ENCODE peak calls at places on chromosomes 6 and 20, in five cellular contexts. One of them, this sample, is unnamed.

GRCh38 chr6:112562348-112563220 is 215.5 kb downstream of the RFPL4B start:
- DNase-seq in neural progenitor cell: no peak
- DNase-seq in activated B cell treated with CpG ODN at 0.5 μM for 24 hours: no peak
- DNase-seq in WERI-Rb-1: no peak
- DNase-seq in heart left ventricle: no peak
- DNase-seq in this sample: no peak

GRCh38 chr6:24332306-24332705 is 25.6 kb downstream of the DCDC2 start:
- DNase-seq in neural progenitor cell: no peak
- DNase-seq in activated B cell treated with CpG ODN at 0.5 μM for 24 hours: no peak
- DNase-seq in WERI-Rb-1: no peak
- DNase-seq in heart left ventricle: no peak
- DNase-seq in this sample: no peak

GRCh38 chr6:12354499-12354898 is 64.3 kb downstream of the EDN1 start:
- DNase-seq in neural progenitor cell: peak
- DNase-seq in activated B cell treated with CpG ODN at 0.5 μM for 24 hours: no peak
- DNase-seq in WERI-Rb-1: no peak
- DNase-seq in heart left ventricle: peak
- DNase-seq in this sample: no peak

GRCh38 chr6:110180228-110181008 is at the start of gene CDC40:
- DNase-seq in neural progenitor cell: peak
- DNase-seq in activated B cell treated with CpG ODN at 0.5 μM for 24 hours: peak
- DNase-seq in WERI-Rb-1: peak
- DNase-seq in heart left ventricle: peak
- DNase-seq in this sample: peak

GRCh38 chr20:44695295-44696230 is 19.6 kb upstream of the CCN5 start:
- DNase-seq in neural progenitor cell: no peak
- DNase-seq in activated B cell treated with CpG ODN at 0.5 μM for 24 hours: no peak
- DNase-seq in WERI-Rb-1: peak
- DNase-seq in heart left ventricle: no peak
- DNase-seq in this sample: no peak

GRCh38 chr20:36074983-36075382 is 79.6 kb upstream of the EPB41L1 start:
- DNase-seq in neural progenitor cell: no peak
- DNase-seq in activated B cell treated with CpG ODN at 0.5 μM for 24 hours: no peak
- DNase-seq in WERI-Rb-1: no peak
- DNase-seq in heart left ventricle: no peak
- DNase-seq in this sample: no peak

GRCh38 chr20:38554986-38555385 is 26.0 kb upstream of the ADIG start:
- DNase-seq in neural progenitor cell: no peak
- DNase-seq in activated B cell treated with CpG ODN at 0.5 μM for 24 hours: no peak
- DNase-seq in WERI-Rb-1: no peak
- DNase-seq in heart left ventricle: no peak
- DNase-seq in this sample: no peak

GRCh38 chr6:140437619-140438345 is 1063.3 kb upstream of the CITED2 start:
- DNase-seq in neural progenitor cell: no peak
- DNase-seq in activated B cell treated with CpG ODN at 0.5 μM for 24 hours: no peak
- DNase-seq in WERI-Rb-1: no peak
- DNase-seq in heart left ventricle: no peak
- DNase-seq in this sample: no peak

GRCh38 chr6:113596907-113597583 is 260.1 kb upstream of the MARCKS start:
- DNase-seq in neural progenitor cell: no peak
- DNase-seq in activated B cell treated with CpG ODN at 0.5 μM for 24 hours: no peak
- DNase-seq in WERI-Rb-1: no peak
- DNase-seq in heart left ventricle: peak
- DNase-seq in this sample: no peak

DNA sequence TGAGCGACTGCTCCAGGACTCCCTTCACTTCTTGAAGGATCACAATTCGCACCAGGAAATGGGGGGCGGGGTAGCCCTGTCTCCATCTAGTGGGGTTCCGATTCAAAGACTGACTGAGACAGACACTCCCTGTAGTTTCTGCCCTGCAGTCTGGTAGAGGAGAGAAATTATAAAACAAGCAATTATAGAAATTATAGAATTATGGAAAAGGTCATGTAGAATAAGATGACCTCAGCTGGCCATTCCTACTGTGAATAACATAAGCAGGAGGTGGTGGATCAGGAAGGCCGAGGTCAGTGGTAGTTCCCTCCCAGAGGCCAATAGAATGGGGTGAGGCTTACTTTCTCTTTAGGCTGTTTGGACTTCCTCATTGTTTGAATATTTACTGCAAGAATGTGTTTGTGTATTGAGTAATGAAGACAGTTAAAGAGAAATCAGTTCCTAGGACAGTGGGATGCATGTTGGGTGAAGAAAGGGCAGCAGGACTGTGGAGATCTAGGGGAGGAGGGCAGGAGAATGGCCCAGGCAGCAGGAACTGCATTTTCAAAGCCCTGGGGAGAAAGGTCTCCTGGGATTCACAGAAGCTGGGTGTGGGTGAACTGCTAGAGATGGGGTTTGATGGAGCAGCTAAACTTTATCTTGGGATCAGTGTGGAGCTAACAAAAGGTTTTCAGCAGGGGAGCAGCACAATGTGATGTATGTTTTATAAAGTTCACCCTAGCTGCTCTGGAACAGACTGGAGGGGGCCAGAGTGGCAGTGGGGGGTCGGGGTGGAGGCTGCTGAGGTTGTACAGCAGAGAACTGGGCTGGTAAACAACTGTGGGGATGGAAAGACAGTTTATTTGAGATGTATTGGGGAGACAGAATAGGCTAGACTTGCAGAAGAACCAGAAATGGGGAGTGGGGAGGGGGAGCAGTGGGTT is 2.1 kb downstream of the ZNF341 start:
- DNase-seq in neural progenitor cell: no peak
- DNase-seq in activated B cell treated with CpG ODN at 0.5 μM for 24 hours: peak
- DNase-seq in WERI-Rb-1: no peak
- DNase-seq in heart left ventricle: no peak
- DNase-seq in this sample: no peak
- TF ChIP-seq CTCF in neural progenitor cell: no peak
- TF ChIP-seq CTCF in activated B cell treated with CpG ODN at 0.5 μM for 24 hours: no peak
- TF ChIP-seq CTCF in WERI-Rb-1: no peak
- TF ChIP-seq CTCF in heart left ventricle: no peak
- TF ChIP-seq CTCF in this sample: no peak

GRCh38 chr6:56845027-56845426 is 109.9 kb upstream of the BEND6 start:
- DNase-seq in neural progenitor cell: no peak
- DNase-seq in activated B cell treated with CpG ODN at 0.5 μM for 24 hours: no peak
- DNase-seq in WERI-Rb-1: no peak
- DNase-seq in heart left ventricle: no peak
- DNase-seq in this sample: no peak

GRCh38 chr6:56841751-56842150 is 113.2 kb upstream of the BEND6 start:
- DNase-seq in neural progenitor cell: no peak
- DNase-seq in activated B cell treated with CpG ODN at 0.5 μM for 24 hours: no peak
- DNase-seq in WERI-Rb-1: no peak
- DNase-seq in heart left ventricle: no peak
- DNase-seq in this sample: no peak

GRCh38 chr6:56842602-56843475 is 112.1 kb upstream of the BEND6 start:
- DNase-seq in neural progenitor cell: no peak
- DNase-seq in activated B cell treated with CpG ODN at 0.5 μM for 24 hours: no peak
- DNase-seq in WERI-Rb-1: peak
- DNase-seq in heart left ventricle: peak
- DNase-seq in this sample: no peak

GRCh38 chr6:56841372-56841749 is 113.5 kb upstream of the BEND6 start:
- DNase-seq in neural progenitor cell: no peak
- DNase-seq in activated B cell treated with CpG ODN at 0.5 μM for 24 hours: no peak
- DNase-seq in WERI-Rb-1: no peak
- DNase-seq in heart left ventricle: no peak
- DNase-seq in this sample: no peak

DNA sequence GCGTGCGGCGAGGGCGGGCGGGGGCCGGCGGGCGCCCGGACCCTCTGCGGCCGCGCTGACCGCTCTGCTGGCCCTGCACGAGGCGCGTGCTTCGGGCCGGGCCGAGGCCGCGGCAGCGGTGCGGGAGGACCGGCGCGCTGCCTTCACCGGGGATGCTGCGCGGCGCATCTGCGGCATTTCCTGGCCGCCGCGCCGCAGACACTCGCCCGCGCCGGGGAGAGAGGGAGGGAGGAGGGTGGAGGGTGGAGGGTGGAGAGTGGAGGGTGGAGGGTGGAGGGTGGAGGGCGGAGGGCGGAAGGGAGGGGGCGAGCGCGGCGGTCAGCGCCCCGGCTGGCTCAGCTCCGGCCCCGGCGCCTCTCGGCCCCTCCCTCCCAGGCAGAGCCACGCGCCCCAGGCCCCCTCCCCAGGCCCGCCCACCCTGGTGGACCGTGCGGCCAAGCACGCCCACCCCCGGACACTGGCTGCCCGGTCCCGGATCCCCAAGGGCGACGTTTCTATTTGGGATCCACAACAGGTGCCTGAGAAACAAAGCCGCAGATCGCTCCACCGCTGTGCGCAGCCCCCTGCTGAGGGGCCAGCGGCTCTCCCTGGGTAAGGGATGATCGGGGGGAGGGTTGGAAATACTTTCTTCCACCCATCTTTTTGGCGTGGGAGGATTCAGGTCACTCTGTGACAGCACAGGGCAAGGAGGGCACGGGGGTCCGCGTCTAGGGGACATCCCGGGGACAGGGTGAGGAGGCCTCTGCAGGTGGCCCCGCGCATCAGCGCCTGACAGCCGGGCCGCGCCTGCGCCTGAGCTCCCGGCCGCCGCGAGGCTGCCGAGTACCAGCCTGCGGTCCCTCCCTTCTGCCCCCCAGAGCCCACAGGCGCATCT is 111.2 kb upstream of the BEND6 start:
- DNase-seq in neural progenitor cell: peak
- DNase-seq in activated B cell treated with CpG ODN at 0.5 μM for 24 hours: peak
- DNase-seq in WERI-Rb-1: peak
- DNase-seq in heart left ventricle: peak
- DNase-seq in this sample: peak
- TF ChIP-seq CTCF in neural progenitor cell: peak
- TF ChIP-seq CTCF in activated B cell treated with CpG ODN at 0.5 μM for 24 hours: no peak
- TF ChIP-seq CTCF in WERI-Rb-1: peak
- TF ChIP-seq CTCF in heart left ventricle: peak
- TF ChIP-seq CTCF in this sample: peak

GRCh38 chr6:79042799-79043126 is 35.3 kb downstream of the PHIP start:
- DNase-seq in neural progenitor cell: no peak
- DNase-seq in activated B cell treated with CpG ODN at 0.5 μM for 24 hours: no peak
- DNase-seq in WERI-Rb-1: no peak
- DNase-seq in heart left ventricle: no peak
- DNase-seq in this sample: no peak
- TF ChIP-seq CTCF in neural progenitor cell: no peak
- TF ChIP-seq CTCF in activated B cell treated with CpG ODN at 0.5 μM for 24 hours: no peak
- TF ChIP-seq CTCF in WERI-Rb-1: no peak
- TF ChIP-seq CTCF in heart left ventricle: no peak
- TF ChIP-seq CTCF in this sample: no peak

GRCh38 chr6:5729813-5730212 is 276.9 kb downstream of the NRN1 start:
- DNase-seq in neural progenitor cell: peak
- DNase-seq in activated B cell treated with CpG ODN at 0.5 μM for 24 hours: no peak
- DNase-seq in WERI-Rb-1: peak
- DNase-seq in heart left ventricle: no peak
- DNase-seq in this sample: no peak
- TF ChIP-seq CTCF in neural progenitor cell: peak
- TF ChIP-seq CTCF in activated B cell treated with CpG ODN at 0.5 μM for 24 hours: no peak
- TF ChIP-seq CTCF in WERI-Rb-1: peak
- TF ChIP-seq CTCF in heart left ventricle: no peak
- TF ChIP-seq CTCF in this sample: no peak